ENCODE peak calls at places on chromosomes 5 and 9, in seven cellular contexts. R is A549; M is fibroblast of pulmonary artery; Y is transverse colon; K is fibroblast of the aortic adventitia; V is CD4-positive, alpha-beta T cell; Q is endothelial cell. D is an unnamed sample.

GRCh38 chr5:132070460-132071337 is 2.9 kb upstream of the CSF2 start:
- DNase-seq in M (peak), V (no peak), R (no peak), K (peak), Q (no peak), Y (no peak), D (no peak)

GRCh38 chr9:126397056-126397455 is 70.4 kb downstream of the MVB12B start:
- DNase-seq in M (no peak), K (no peak), V (peak), Y (peak), Q (no peak), R (no peak), D (no peak)

GRCh38 chr9:121609845-121610637 is 41.4 kb upstream of the DAB2IP start:
- DNase-seq in R (peak), Q (no peak), M (peak), K (peak), Y (no peak), V (no peak), D (no peak)

GRCh38 chr5:1412621-1413020 is 32.6 kb downstream of the SLC6A3 start:
- DNase-seq in R (no peak), M (no peak), Y (no peak), V (no peak), K (no peak), Q (no peak), D (no peak)

GRCh38 chr9:130137870-130138653 is 34.1 kb upstream of the NCS1 start:
- DNase-seq in Y (no peak), M (peak), Q (no peak), V (no peak), R (peak), K (peak), D (no peak)

GRCh38 chr5:5494489-5495402 is 72.3 kb downstream of the ICE1 start:
- DNase-seq in M (peak), V (peak), R (peak), K (peak), Q (peak), Y (peak), D (peak)

GRCh38 chr5:139849501-139849900 is 53.9 kb downstream of the PSD2 start:
- DNase-seq in M (no peak), V (no peak), R (no peak), Y (no peak), K (no peak), Q (no peak), D (no peak)

GRCh38 chr5:937151-937924 is 44.7 kb downstream of the TRIP13 start:
- DNase-seq in K (no peak), Y (no peak), V (no peak), M (no peak), R (no peak), Q (no peak), D (no peak)

GRCh38 chr9:37337301-37337905 is 85.1 kb upstream of the GRHPR start:
- DNase-seq in Q (no peak), V (no peak), R (no peak), Y (no peak), K (no peak), M (no peak), D (no peak)

GRCh38 chr5:112420111-112420864 is 1.2 kb upstream of the EPB41L4A start:
- DNase-seq in V (no peak), R (peak), K (peak), Q (peak), M (peak), Y (peak), D (peak)

GRCh38 chr9:98989036-98990000 is 45.6 kb downstream of the COL15A1 start:
- DNase-seq in M (peak), R (peak), Y (peak), K (peak), Q (no peak), V (no peak), D (no peak)

GRCh38 chr9:14433293-14433818 is 119.4 kb upstream of the NFIB start:
- DNase-seq in M (peak), R (no peak), Y (no peak), V (no peak), K (peak), Q (no peak), D (no peak)

GRCh38 chr5:73104326-73104725 is 16.0 kb upstream of the TMEM171 start:
- DNase-seq in Q (no peak), Y (no peak), M (no peak), R (no peak), V (no peak), K (no peak), D (no peak)

GRCh38 chr5:54844905-54845566 is 140.4 kb downstream of the ESM1 start:
- DNase-seq in Q (no peak), R (peak), V (no peak), Y (no peak), M (peak), K (peak), D (no peak)

GRCh38 chr9:24413651-24414050 is 132.0 kb downstream of the IZUMO3 start:
- DNase-seq in Y (no peak), K (peak), V (no peak), Q (no peak), R (no peak), M (peak), D (no peak)

GRCh38 chr9:121288874-121289553 is 21.1 kb downstream of the GSN start:
- DNase-seq in M (peak), Q (peak), V (no peak), R (peak), Y (peak), K (peak), D (no peak)

GRCh38 chr9:37454238-37454637 is 11.0 kb downstream of the ZBTB5 start:
- DNase-seq in Q (no peak), V (no peak), K (peak), R (no peak), M (no peak), Y (no peak), D (no peak)

GRCh38 chr9:27412081-27412480 is 112.0 kb upstream of the IFNK start:
- DNase-seq in R (no peak), M (no peak), K (no peak), Q (no peak), V (no peak), Y (no peak), D (no peak)

GRCh38 chr9:27407966-27408365 is 111.0 kb upstream of the EQTN start:
- DNase-seq in K (peak), R (peak), M (peak), Q (no peak), V (no peak), Y (no peak), D (no peak)

GRCh38 chr9:27407491-27407890 is 110.5 kb upstream of the EQTN start:
- DNase-seq in K (no peak), R (no peak), M (no peak), V (no peak), Q (no peak), Y (no peak), D (no peak)

GRCh38 chr9:27412963-27413362 is 111.1 kb upstream of the IFNK start:
- DNase-seq in Y (no peak), K (no peak), V (no peak), Q (no peak), R (no peak), M (no peak), D (no peak)

GRCh38 chr9:27408523-27408922 is 111.6 kb upstream of the EQTN start:
- DNase-seq in R (peak), M (no peak), Q (no peak), Y (no peak), V (no peak), K (no peak), D (no peak)
- TF ChIP-seq CTCF in R (no peak), M (no peak), Q (no peak), Y (no peak), V (no peak), K (no peak), D (no peak)

DNA sequence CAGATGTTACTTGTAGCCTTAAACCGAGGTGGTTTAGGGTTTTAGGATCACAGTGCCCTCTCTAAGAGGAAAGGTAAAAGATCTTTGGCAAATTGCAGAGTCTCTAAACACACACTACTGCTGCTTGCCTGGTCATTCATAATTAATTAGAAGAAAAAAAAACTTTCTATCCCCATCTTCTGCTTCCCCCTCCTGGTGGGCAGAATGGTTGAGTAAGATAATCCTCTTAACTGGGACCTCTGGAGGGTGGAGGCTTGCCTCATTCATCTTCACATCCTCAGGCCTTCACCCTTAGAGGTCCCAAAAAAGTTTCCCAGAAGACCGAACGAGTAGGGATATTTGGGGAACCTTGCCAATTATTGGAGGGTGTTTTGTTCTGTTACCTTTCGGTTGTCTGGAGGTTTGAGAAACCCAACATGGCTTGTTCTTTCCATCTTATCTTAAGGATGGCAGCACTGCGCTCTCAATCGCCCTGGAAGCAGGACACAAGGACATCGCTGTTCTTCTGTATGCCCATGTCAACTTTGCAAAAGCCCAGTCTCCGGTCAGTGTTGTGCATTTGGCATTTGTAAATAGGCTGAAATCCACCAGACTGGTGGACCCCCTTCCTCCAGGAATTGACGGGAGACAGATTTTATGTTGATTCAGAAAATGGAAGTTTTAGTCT is 97.3 kb upstream of the DMRT1 start:
- DNase-seq in Y (no peak), M (no peak), R (no peak), K (no peak), Q (no peak), V (no peak), D (no peak)
- TF ChIP-seq CTCF in Y (no peak), M (no peak), R (no peak), K (no peak), Q (no peak), V (no peak), D (no peak)

GRCh38 chr5:137281201-137281600 is 217.9 kb downstream of the SPOCK1 start:
- DNase-seq in V (no peak), Y (no peak), K (no peak), R (no peak), Q (no peak), M (peak), D (no peak)
- TF ChIP-seq CTCF in V (no peak), Y (no peak), K (no peak), R (no peak), Q (no peak), M (no peak), D (no peak)

GRCh38 chr9:136645343-136645902 is 17.3 kb upstream of the EGFL7 start:
- DNase-seq in Y (no peak), V (no peak), K (no peak), M (no peak), Q (no peak), R (no peak), D (no peak)

GRCh38 chr9:136644343-136644592 is 18.4 kb upstream of the EGFL7 start:
- DNase-seq in Q (no peak), Y (peak), M (peak), V (no peak), R (peak), K (peak), D (no peak)

GRCh38 chr9:136646827-136647711 is 15.6 kb upstream of the EGFL7 start:
- DNase-seq in M (no peak), Y (no peak), R (no peak), K (no peak), V (no peak), Q (no peak), D (no peak)

GRCh38 chr9:136644593-136645342 is 17.9 kb upstream of the EGFL7 start:
- DNase-seq in M (no peak), K (no peak), Y (peak), R (no peak), V (peak), Q (peak), D (peak)

DNA sequence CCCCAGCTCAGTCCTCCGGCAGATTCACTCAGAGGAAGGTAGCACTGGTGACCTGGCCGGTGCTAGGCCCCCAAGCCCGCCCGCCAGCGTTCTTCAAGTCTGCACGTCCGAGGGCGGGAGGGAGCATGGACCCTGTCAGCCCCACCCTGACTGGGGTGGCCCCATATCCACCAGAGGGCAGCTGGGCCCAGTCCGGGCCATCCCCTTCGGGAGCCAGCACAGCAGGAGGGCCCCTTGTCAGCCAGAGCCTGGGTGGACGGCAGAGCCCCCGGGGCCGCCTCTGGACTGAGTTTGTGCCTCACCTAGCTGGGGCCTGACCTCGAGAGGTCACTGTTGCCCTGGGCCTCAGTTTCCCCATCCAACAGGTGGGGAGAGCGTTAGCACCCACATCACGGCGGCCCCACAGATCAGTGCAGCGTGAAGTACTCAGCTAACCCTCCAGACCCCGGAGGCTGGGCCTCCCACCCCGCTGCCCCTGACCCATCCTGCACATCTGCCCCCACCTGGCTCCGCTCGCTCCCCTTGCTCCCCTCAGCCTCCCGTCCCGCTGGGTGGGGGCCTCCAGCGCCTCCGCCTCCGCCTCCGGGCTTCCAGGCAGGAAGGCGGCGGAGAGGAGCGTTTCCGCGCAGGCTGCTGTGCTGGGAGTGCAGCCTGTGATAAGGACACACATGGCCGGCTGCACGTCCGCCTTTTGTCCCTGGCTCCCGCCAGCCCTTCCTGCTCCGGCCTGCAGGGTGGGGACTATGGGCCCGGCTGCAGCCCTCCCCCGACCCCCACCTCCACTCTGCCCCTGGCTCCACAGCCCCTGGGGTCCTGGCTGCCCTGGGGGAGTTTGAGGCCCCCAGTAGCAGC is 16.6 kb upstream of the EGFL7 start:
- DNase-seq in Q (peak), R (no peak), K (no peak), V (no peak), M (peak), Y (no peak), D (no peak)
- TF ChIP-seq CTCF in Q (no peak), R (no peak), K (peak), V (no peak), M (no peak), Y (peak), D (no peak)

DNA sequence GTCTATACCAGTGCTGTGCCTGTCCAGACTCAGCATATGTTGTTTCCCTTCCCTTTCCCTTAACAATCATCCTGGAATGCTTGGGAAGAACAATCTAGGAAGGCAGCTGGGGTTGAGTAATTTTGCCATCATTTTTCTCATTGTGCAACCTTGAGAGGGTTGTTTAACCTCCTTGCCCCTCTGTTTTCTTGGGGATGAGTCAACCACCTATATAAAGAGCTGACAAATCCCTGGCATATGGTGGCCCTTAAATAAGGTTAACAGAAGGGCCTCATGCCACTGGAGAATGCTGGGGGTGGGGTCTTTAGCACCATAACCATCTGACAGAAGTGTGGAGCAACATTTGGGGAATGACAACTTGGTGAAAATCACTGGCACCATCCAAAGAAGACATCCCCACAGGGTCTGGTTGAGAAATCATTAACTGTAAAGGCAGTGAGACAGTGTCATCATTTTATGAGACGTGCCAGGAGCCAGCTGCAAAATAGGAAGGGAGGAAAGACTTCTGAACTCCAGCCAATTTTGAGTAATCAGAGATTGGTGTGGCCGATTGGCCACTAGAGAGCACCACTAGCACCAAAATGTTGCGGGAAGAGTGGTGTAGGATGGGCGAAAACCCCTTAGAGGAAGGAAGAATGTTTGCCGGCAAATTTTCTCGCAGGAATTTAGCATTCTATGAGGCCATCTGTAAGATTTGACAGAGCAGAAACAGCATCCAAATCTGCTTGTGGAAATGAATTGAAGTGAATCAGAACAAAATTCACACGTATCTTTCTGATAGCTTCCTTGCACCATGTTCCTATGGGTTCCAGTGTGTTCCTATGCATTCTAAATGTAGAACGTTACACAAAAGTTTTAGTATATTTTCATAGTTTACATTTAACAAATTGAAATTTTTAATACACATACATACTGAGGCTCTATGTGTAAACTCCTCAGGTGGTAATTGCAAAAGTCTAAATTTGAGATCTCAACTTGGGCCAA is 113.8 kb downstream of the MSX2 start:
- DNase-seq in V (no peak), R (peak), Q (peak), K (peak), Y (peak), M (peak), D (no peak)
- TF ChIP-seq CTCF in V (no peak), R (peak), Q (no peak), K (peak), Y (no peak), M (no peak), D (peak)

GRCh38 chr5:180291943-180292831 is at the start of gene MAPK9:
- DNase-seq in K (peak), Q (peak), Y (peak), R (peak), V (peak), M (peak), D (peak)

GRCh38 chr5:180294913-180295555 is 3.2 kb upstream of the MAPK9 start:
- DNase-seq in Q (no peak), Y (no peak), R (no peak), K (no peak), M (no peak), V (no peak), D (no peak)

GRCh38 chr5:180296778-180297177 is 4.9 kb upstream of the MAPK9 start:
- DNase-seq in Y (no peak), R (peak), V (no peak), Q (no peak), M (no peak), K (peak), D (no peak)

GRCh38 chr5:180291234-180291940 is 496 bp downstream of the MAPK9 start:
- DNase-seq in Y (peak), Q (peak), M (no peak), R (no peak), V (no peak), K (no peak), D (peak)

GRCh38 chr5:180294401-180294800 is 2.5 kb upstream of the MAPK9 start:
- DNase-seq in Q (no peak), V (no peak), Y (no peak), R (no peak), K (no peak), M (no peak), D (no peak)
- TF ChIP-seq CTCF in Q (no peak), V (no peak), Y (no peak), R (no peak), K (no peak), M (no peak), D (no peak)

DNA sequence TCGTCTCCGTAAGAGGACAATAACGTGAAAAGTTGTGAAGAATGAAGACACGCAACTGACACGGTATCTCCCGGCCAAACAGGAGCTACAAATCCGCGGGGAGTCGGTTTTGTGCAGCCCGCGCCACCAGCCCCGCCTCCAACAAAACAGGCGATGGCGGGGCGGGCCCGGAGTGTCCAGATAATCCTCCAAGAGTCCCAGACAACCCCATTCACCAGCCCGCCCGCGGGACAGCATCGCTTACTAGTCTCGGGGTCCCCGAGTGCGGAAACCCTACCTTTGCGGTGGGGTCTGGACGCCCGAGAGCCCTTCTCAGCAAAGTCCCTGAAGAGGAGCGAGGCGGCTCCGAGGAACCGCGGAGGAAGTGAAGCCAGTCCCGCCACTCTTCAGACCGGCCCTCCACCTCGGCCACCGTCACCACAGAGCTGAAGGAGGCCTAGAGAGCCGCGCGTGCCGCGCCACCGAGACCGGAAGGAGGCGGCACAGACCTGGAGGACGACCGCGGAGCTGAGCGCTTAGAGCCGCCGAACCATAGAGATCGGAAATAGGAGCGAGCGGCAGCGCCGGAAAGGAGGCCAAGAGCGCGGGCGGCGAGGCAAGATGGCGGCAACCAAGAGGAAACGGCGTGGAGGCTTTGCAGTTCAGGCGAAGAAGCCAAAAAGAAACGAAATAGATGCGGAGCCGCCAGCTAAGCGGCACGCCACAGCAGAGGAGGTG is at the start of the genes BRIX1 and RAD1:
- DNase-seq in V (peak), K (peak), Q (peak), Y (peak), R (peak), M (peak), D (peak)
- TF ChIP-seq CTCF in V (no peak), K (no peak), Q (no peak), Y (peak), R (no peak), M (no peak), D (peak)

DNA sequence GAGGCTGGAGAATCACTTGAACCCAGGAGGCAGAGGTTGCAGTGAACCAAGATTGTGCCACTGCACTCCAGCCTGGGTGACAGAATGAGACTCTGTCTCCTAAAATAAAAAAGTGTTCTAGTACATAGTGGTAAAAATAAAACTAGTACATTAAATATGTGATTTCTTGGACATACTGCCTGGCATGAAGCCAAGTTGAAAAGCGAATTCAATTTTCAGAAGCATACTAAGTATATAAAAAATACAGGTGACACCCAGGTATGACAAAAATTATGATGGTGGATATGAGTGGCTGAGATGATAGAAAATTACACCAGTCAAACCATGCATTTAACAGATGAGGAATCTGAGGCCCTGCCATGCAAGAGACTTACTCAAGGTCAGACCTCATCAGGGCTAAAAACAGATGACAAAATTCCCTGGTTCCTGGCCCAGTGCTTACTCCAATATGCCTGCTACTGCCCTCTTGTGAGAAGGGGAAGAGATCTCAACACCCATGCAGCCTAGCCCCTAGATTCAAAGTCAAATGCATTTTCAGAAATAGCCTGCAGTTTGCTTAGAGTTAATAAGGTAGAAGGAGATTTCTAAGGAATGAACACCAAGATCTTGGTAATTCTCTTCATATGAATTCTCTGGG is 46.6 kb upstream of the GNPDA1 start:
- DNase-seq in Q (no peak), R (peak), M (peak), Y (no peak), K (peak), V (no peak), D (no peak)
- TF ChIP-seq CTCF in Q (no peak), R (no peak), M (peak), Y (no peak), K (peak), V (no peak), D (no peak)

D was measured in progenitor cell of endocrine pancreas.